ENCODE peak calls at places on chromosomes 3 and 15, in four cellular contexts. T, N, L and C are unnamed samples.

GRCh38 chr15:38316311-38316710 is 63.7 kb downstream of the SPRED1 start:
- DNase-seq in T (no peak), N (no peak), L (no peak), C (peak)

GRCh38 chr3:25556504-25556903 is 108.2 kb downstream of the TOP2B start:
- DNase-seq in N (no peak), T (no peak), L (peak), C (no peak)

GRCh38 chr3:3334456-3334855 is 155.0 kb upstream of the CRBN start:
- DNase-seq in N (no peak), T (no peak), L (no peak), C (no peak)

GRCh38 chr3:62653806-62654205 is 221.4 kb downstream of the CADPS start:
- DNase-seq in L (no peak), N (no peak), T (no peak), C (no peak)

GRCh38 chr3:165466856-165467255 is 270.7 kb upstream of the SLITRK3 start:
- DNase-seq in L (no peak), T (no peak), N (peak), C (no peak)

GRCh38 chr3:53252105-53252946 is 3.5 kb downstream of the TKT start:
- DNase-seq in L (no peak), N (no peak), T (peak), C (no peak)

GRCh38 chr3:132593950-132594328 is 3.1 kb upstream of the ACKR4 start:
- DNase-seq in T (peak), L (no peak), N (peak), C (peak)

GRCh38 chr3:129623447-129624118 is 17.1 kb upstream of the PLXND1 start:
- DNase-seq in N (no peak), T (no peak), L (peak), C (no peak)

GRCh38 chr3:52798978-52799476 is 4.4 kb downstream of the ITIH3 start:
- DNase-seq in N (no peak), T (peak), L (peak), C (no peak)

GRCh38 chr15:67761343-67761742 is 64.0 kb upstream of the SKOR1 start:
- DNase-seq in N (no peak), T (no peak), L (no peak), C (no peak)

GRCh38 chr15:70856884-70857546 is 3.1 kb upstream of the LARP6 start:
- DNase-seq in L (peak), N (peak), T (peak), C (peak)

GRCh38 chr15:33737687-33738606 is 230.3 kb upstream of the CHRM5 start:
- DNase-seq in T (peak), L (peak), N (peak), C (no peak)

GRCh38 chr3:189334064-189334920 is 162.5 kb downstream of the TPRG1 start:
- DNase-seq in T (peak), N (peak), L (peak), C (no peak)

GRCh38 chr3:189340680-189341460 is 169.1 kb downstream of the TPRG1 start:
- DNase-seq in N (no peak), L (peak), T (no peak), C (no peak)

GRCh38 chr3:189339996-189340395 is 168.2 kb downstream of the TPRG1 start:
- DNase-seq in T (no peak), L (no peak), N (no peak), C (no peak)

GRCh38 chr3:189337672-189338071 is 165.9 kb downstream of the TPRG1 start:
- DNase-seq in L (no peak), N (no peak), T (no peak), C (no peak)

GRCh38 chr3:189338366-189338765 is 166.6 kb downstream of the TPRG1 start:
- DNase-seq in L (no peak), T (no peak), N (no peak), C (no peak)
- H3K4me3 ChIP-seq in L (no peak), T (no peak), N (no peak), C (no peak)

DNA sequence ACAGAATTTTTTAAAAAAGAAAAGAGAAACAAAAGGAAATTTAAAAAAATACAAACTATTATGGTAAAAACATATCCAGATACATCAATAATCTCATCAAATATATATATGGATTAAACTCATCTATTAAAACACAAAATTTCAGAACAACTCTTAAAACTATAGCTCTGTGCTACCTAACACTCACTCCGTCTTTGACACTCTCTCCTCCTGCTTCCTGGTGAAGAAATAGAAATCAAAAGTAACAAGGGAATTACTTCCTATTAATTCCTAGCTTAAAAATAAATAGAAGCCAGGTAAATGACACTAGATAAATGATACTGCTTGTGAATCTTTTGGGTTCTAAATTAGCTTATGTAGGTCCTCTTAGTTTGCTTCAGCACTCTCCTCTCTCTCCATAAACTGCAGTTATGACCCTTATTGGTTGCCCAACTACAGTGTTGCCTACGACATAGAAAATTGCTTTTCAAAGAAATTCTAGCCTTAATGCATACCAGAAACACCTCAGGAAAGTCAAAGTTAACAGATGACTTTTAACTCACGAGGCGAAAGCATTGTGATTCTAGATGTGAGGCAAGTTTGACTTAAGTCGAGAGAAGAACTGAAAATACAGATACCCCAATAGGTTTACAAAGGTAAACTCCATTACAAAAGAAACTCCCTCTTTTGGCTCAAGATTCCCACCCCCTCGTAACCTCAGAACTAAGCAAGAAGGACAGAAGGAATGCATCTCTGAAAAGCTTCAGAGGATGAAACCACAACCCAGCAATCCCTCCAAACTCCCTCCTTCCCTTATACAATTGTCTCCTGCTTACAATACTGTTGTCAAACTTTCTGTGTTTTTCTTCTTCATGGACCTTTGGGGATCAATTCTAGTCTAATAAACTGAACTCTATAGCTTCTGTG is 394.7 kb downstream of the FGF12 start:
- DNase-seq in L (no peak), T (no peak), N (no peak), C (no peak)
- H3K4me3 ChIP-seq in L (no peak), T (no peak), N (no peak), C (no peak)

GRCh38 chr3:112126501-112126900 is 6.5 kb downstream of the GCSAM start:
- DNase-seq in N (no peak), T (no peak), L (no peak), C (no peak)
- H3K4me3 ChIP-seq in N (no peak), T (no peak), L (no peak), C (no peak)

GRCh38 chr3:146540978-146541377 is 3.4 kb downstream of the PLSCR1 start:
- DNase-seq in L (no peak), N (no peak), T (no peak), C (no peak)
- H3K4me3 ChIP-seq in L (no peak), N (no peak), T (no peak), C (no peak)

GRCh38 chr3:187769771-187770170 is 24.5 kb upstream of the BCL6 start:
- DNase-seq in L (no peak), N (no peak), T (no peak), C (no peak)
- H3K4me3 ChIP-seq in L (no peak), N (no peak), T (no peak), C (no peak)

DNA sequence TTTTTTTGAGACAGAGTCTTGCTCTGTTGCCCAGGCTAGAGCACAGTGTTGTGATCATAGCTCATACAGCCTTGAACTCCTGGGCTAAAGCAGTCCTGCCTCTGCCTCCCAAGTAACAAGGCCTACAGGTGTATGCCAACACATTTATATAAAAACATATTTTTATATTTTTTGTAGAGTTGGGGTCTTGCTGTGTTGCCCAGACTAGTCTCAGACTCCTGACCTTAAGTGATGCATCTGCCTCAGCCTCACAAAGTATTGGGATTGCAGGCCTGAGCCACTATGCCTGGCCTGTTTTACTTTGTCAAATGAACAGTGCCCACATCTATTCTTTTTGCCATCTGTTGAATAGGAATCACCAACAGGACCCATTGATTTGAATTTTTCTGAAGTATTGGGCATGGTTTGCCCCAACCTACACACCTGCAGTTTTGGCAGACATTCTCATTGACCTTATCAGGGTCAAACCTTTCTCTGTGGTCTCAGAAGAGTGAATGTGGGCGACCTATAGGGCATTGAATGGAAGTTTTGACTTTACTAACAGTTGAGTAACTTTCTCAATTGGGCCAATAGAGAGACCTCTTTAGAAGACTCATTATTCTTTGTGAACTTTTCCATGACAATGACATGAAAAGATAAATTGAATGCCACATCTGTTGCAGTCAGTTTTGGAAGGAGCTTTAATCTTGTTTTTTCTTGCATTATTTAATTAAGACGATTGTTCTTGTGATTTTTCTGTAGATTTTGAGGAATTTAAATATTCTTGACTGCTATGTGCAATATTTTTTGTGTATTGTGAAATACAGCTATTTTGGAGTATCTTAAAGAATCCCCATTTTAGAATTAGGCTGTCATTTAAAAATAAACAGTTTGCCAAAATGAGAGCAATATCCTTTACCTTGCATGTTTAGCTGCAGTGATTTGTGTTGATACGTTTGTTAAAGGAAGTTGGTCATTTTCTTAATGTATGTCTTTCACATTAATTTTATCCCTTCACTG is 2.7 kb downstream of the IREB2 start:
- DNase-seq in L (no peak), N (no peak), T (no peak), C (no peak)
- H3K4me3 ChIP-seq in L (no peak), N (no peak), T (no peak), C (no peak)

GRCh38 chr3:108406063-108406660 is 104.2 kb downstream of the MYH15 start:
- DNase-seq in N (no peak), T (no peak), L (no peak), C (no peak)
- H3K4me3 ChIP-seq in N (no peak), T (no peak), L (no peak), C (no peak)